ENCODE peak calls at places on chromosome 22, in seven cellular contexts. One of them, this sample, is unnamed.
A peak's percentile ranks its signal among the peaks of the same experiment; 100 is the strongest.

GRCh38 chr22:39236321-39237275 is 8.2 kb downstream of the PDGFB start:
- ATAC-seq in aorta: no peak
- ATAC-seq in right cardiac atrium: peak; percentile 24
- ATAC-seq in heart right ventricle: peak; percentile 65
- ATAC-seq in CD8-positive, alpha-beta T cell: peak; percentile 30
- ATAC-seq in gastrocnemius medialis: peak; percentile 57
- ATAC-seq in CD4-positive, CD25-positive, alpha-beta regulatory T cell: no peak
- ATAC-seq in this sample: no peak

GRCh38 chr22:33864723-33865130 is 55.5 kb downstream of the LARGE1 start:
- ATAC-seq in aorta: no peak
- ATAC-seq in right cardiac atrium: peak; percentile 73
- ATAC-seq in heart right ventricle: peak; percentile 88
- ATAC-seq in CD8-positive, alpha-beta T cell: no peak
- ATAC-seq in gastrocnemius medialis: peak; percentile 79
- ATAC-seq in CD4-positive, CD25-positive, alpha-beta regulatory T cell: no peak
- ATAC-seq in this sample: no peak

GRCh38 chr22:39360674-39361413 is 11.1 kb downstream of the SYNGR1 start:
- ATAC-seq in aorta: no peak
- ATAC-seq in right cardiac atrium: no peak
- ATAC-seq in heart right ventricle: no peak
- ATAC-seq in CD8-positive, alpha-beta T cell: no peak
- ATAC-seq in gastrocnemius medialis: no peak
- ATAC-seq in CD4-positive, CD25-positive, alpha-beta regulatory T cell: no peak
- ATAC-seq in this sample: no peak

GRCh38 chr22:25235547-25236290 is 16.3 kb downstream of the CRYBB2 start:
- ATAC-seq in aorta: peak; percentile 65
- ATAC-seq in right cardiac atrium: peak; percentile 95
- ATAC-seq in heart right ventricle: peak; percentile 94
- ATAC-seq in CD8-positive, alpha-beta T cell: peak; percentile 65
- ATAC-seq in gastrocnemius medialis: peak; percentile 78
- ATAC-seq in CD4-positive, CD25-positive, alpha-beta regulatory T cell: peak; percentile 44
- ATAC-seq in this sample: peak; percentile 66

GRCh38 chr22:35601743-35602633 is 15.1 kb downstream of the MB start:
- ATAC-seq in aorta: no peak
- ATAC-seq in right cardiac atrium: peak; percentile 41
- ATAC-seq in heart right ventricle: no peak
- ATAC-seq in CD8-positive, alpha-beta T cell: no peak
- ATAC-seq in gastrocnemius medialis: peak; percentile 68
- ATAC-seq in CD4-positive, CD25-positive, alpha-beta regulatory T cell: peak; percentile 39
- ATAC-seq in this sample: peak; percentile 62

GRCh38 chr22:37079668-37080171 is 28.2 kb downstream of the KCTD17 start:
- ATAC-seq in aorta: no peak
- ATAC-seq in right cardiac atrium: no peak
- ATAC-seq in heart right ventricle: peak; percentile 38
- ATAC-seq in CD8-positive, alpha-beta T cell: peak; percentile 83
- ATAC-seq in gastrocnemius medialis: no peak
- ATAC-seq in CD4-positive, CD25-positive, alpha-beta regulatory T cell: peak; percentile 87
- ATAC-seq in this sample: no peak

GRCh38 chr22:38244106-38244505 is 28.7 kb downstream of the TMEM184B start:
- ATAC-seq in aorta: no peak
- ATAC-seq in right cardiac atrium: no peak
- ATAC-seq in heart right ventricle: no peak
- ATAC-seq in CD8-positive, alpha-beta T cell: no peak
- ATAC-seq in gastrocnemius medialis: no peak
- ATAC-seq in CD4-positive, CD25-positive, alpha-beta regulatory T cell: no peak
- ATAC-seq in this sample: no peak

GRCh38 chr22:17945851-17946690 is 78.3 kb downstream of the MICAL3 start:
- ATAC-seq in aorta: no peak
- ATAC-seq in right cardiac atrium: no peak
- ATAC-seq in heart right ventricle: no peak
- ATAC-seq in CD8-positive, alpha-beta T cell: no peak
- ATAC-seq in gastrocnemius medialis: no peak
- ATAC-seq in CD4-positive, CD25-positive, alpha-beta regulatory T cell: peak; percentile 24
- ATAC-seq in this sample: no peak

GRCh38 chr22:47278655-47279054 is 516.2 kb downstream of the TBC1D22A start:
- ATAC-seq in aorta: no peak
- ATAC-seq in right cardiac atrium: peak; percentile 63
- ATAC-seq in heart right ventricle: peak; percentile 68
- ATAC-seq in CD8-positive, alpha-beta T cell: no peak
- ATAC-seq in gastrocnemius medialis: no peak
- ATAC-seq in CD4-positive, CD25-positive, alpha-beta regulatory T cell: no peak
- ATAC-seq in this sample: no peak

GRCh38 chr22:46584081-46584903 is 35.9 kb upstream of the GRAMD4 start:
- ATAC-seq in aorta: no peak
- ATAC-seq in right cardiac atrium: no peak
- ATAC-seq in heart right ventricle: no peak
- ATAC-seq in CD8-positive, alpha-beta T cell: no peak
- ATAC-seq in gastrocnemius medialis: no peak
- ATAC-seq in CD4-positive, CD25-positive, alpha-beta regulatory T cell: no peak
- ATAC-seq in this sample: no peak

GRCh38 chr22:36397081-36397766 is 9.5 kb upstream of the MYH9 start:
- ATAC-seq in aorta: no peak
- ATAC-seq in right cardiac atrium: peak; percentile 31
- ATAC-seq in heart right ventricle: no peak
- ATAC-seq in CD8-positive, alpha-beta T cell: no peak
- ATAC-seq in gastrocnemius medialis: no peak
- ATAC-seq in CD4-positive, CD25-positive, alpha-beta regulatory T cell: no peak
- ATAC-seq in this sample: peak; percentile 55

GRCh38 chr22:38316340-38317236 is 645 bp downstream of the CSNK1E start:
- ATAC-seq in aorta: peak; percentile 70
- ATAC-seq in right cardiac atrium: peak; percentile 48
- ATAC-seq in heart right ventricle: peak; percentile 53
- ATAC-seq in CD8-positive, alpha-beta T cell: peak; percentile 54
- ATAC-seq in gastrocnemius medialis: peak; percentile 66
- ATAC-seq in CD4-positive, CD25-positive, alpha-beta regulatory T cell: peak; percentile 47
- ATAC-seq in this sample: peak; percentile 76

GRCh38 chr22:41976961-41977566 is 7.8 kb downstream of the SEPTIN3 start:
- ATAC-seq in aorta: no peak
- ATAC-seq in right cardiac atrium: no peak
- ATAC-seq in heart right ventricle: no peak
- ATAC-seq in CD8-positive, alpha-beta T cell: peak; percentile 53
- ATAC-seq in gastrocnemius medialis: no peak
- ATAC-seq in CD4-positive, CD25-positive, alpha-beta regulatory T cell: peak; percentile 45
- ATAC-seq in this sample: no peak

GRCh38 chr22:37843746-37844089 is 416 bp downstream of the ANKRD54 start:
- ATAC-seq in aorta: peak; percentile 51
- ATAC-seq in right cardiac atrium: peak; percentile 41
- ATAC-seq in heart right ventricle: no peak
- ATAC-seq in CD8-positive, alpha-beta T cell: peak; percentile 25
- ATAC-seq in gastrocnemius medialis: peak; percentile 44
- ATAC-seq in CD4-positive, CD25-positive, alpha-beta regulatory T cell: peak; percentile 22
- ATAC-seq in this sample: peak; percentile 46

GRCh38 chr22:48477031-48477721 is 1350.5 kb downstream of the BRD1 start:
- ATAC-seq in aorta: peak; percentile 54
- ATAC-seq in right cardiac atrium: peak; percentile 61
- ATAC-seq in heart right ventricle: peak; percentile 94
- ATAC-seq in CD8-positive, alpha-beta T cell: no peak
- ATAC-seq in gastrocnemius medialis: no peak
- ATAC-seq in CD4-positive, CD25-positive, alpha-beta regulatory T cell: no peak
- ATAC-seq in this sample: no peak

GRCh38 chr22:48478124-48478523 is 1349.5 kb downstream of the BRD1 start:
- ATAC-seq in aorta: no peak
- ATAC-seq in right cardiac atrium: no peak
- ATAC-seq in heart right ventricle: no peak
- ATAC-seq in CD8-positive, alpha-beta T cell: no peak
- ATAC-seq in gastrocnemius medialis: no peak
- ATAC-seq in CD4-positive, CD25-positive, alpha-beta regulatory T cell: no peak
- ATAC-seq in this sample: no peak

GRCh38 chr22:48475661-48476345 is 1351.9 kb downstream of the BRD1 start:
- ATAC-seq in aorta: no peak
- ATAC-seq in right cardiac atrium: no peak
- ATAC-seq in heart right ventricle: peak; percentile 49
- ATAC-seq in CD8-positive, alpha-beta T cell: no peak
- ATAC-seq in gastrocnemius medialis: no peak
- ATAC-seq in CD4-positive, CD25-positive, alpha-beta regulatory T cell: no peak
- ATAC-seq in this sample: no peak

GRCh38 chr22:48476599-48476998 is 1351.1 kb downstream of the BRD1 start:
- ATAC-seq in aorta: no peak
- ATAC-seq in right cardiac atrium: no peak
- ATAC-seq in heart right ventricle: no peak
- ATAC-seq in CD8-positive, alpha-beta T cell: no peak
- ATAC-seq in gastrocnemius medialis: no peak
- ATAC-seq in CD4-positive, CD25-positive, alpha-beta regulatory T cell: no peak
- ATAC-seq in this sample: no peak

DNA sequence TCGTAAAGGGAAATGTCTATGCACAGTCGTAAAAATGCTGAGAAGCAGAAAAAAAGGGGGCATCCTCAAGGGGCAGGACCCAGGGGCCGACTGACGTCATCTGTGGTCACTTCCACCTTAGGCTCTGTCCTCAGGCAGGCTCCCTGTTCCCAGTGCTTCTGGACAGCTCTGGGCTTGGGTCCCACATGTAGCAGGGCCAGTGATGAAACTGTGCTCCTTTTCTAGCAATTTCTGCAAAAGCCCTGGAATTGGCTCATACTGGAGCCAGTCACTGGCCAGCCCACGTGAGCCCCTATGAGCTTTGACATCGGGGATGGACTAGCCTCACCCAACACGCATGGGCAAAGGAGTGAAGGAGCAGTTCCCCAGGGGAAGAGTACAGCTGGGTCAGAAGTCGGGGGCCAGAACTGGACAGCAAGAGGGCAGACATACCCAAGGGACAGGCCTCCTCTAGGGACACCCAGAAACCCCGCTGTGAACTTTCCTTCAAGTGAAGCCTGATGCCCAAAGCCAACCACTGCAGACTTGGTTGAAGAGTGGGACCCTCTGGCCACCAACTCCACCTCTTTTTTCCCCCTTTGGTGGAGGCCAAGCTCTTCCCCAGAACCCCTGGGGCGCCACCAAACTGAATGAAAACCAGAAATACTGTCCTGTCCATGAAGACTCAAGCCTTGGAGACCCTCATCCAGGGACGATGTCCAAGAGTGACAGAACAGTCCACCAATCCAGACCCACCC is 1349.0 kb downstream of the BRD1 start:
- ATAC-seq in aorta: no peak
- ATAC-seq in right cardiac atrium: no peak
- ATAC-seq in heart right ventricle: no peak
- ATAC-seq in CD8-positive, alpha-beta T cell: no peak
- ATAC-seq in gastrocnemius medialis: no peak
- ATAC-seq in CD4-positive, CD25-positive, alpha-beta regulatory T cell: no peak
- ATAC-seq in this sample: no peak
- H3K4me1 ChIP-seq in aorta: no peaks in the 10 kb centered on the region
- H3K4me1 ChIP-seq in right cardiac atrium: no peaks in the 10 kb centered on the region
- H3K4me1 ChIP-seq in heart right ventricle: no peaks in the 10 kb centered on the region
- H3K4me1 ChIP-seq in CD8-positive, alpha-beta T cell: no peaks in the 10 kb centered on the region
- H3K4me1 ChIP-seq in gastrocnemius medialis: no peaks in the 10 kb centered on the region
- H3K4me1 ChIP-seq in CD4-positive, CD25-positive, alpha-beta regulatory T cell: no peaks in the 10 kb centered on the region
- H3K4me1 ChIP-seq in this sample: no peaks in the 10 kb centered on the region

DNA sequence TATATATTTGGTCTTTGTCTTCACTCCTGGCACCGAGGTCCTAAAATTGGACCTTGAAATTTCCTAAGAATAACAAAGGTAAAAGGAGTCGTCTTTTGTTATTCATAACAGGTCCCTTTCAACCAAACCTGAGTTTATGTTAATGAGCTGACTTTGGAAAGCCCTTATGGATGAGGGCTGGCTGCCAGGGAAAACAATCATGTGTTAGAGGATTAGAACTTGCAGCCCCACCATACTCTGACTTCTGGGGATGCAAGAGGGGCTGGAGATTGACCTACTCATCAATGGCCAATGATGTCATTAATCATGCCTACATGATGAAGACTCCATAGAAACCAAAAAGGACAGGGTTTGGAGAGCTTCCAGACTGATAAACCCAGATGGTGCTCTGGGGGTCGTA is 118.9 kb downstream of the MRTFA start:
- ATAC-seq in aorta: no peak
- ATAC-seq in right cardiac atrium: no peak
- ATAC-seq in heart right ventricle: no peak
- ATAC-seq in CD8-positive, alpha-beta T cell: no peak
- ATAC-seq in gastrocnemius medialis: no peak
- ATAC-seq in CD4-positive, CD25-positive, alpha-beta regulatory T cell: no peak
- ATAC-seq in this sample: no peak
- H3K27ac ChIP-seq in aorta: no peak overlapping the region
- H3K27ac ChIP-seq in right cardiac atrium: no peak overlapping the region
- H3K27ac ChIP-seq in heart right ventricle: no peak overlapping the region
- H3K27ac ChIP-seq in CD8-positive, alpha-beta T cell: no peak overlapping the region
- H3K27ac ChIP-seq in gastrocnemius medialis: no peak overlapping the region
- H3K27ac ChIP-seq in CD4-positive, CD25-positive, alpha-beta regulatory T cell: no peak overlapping the region
- H3K27ac ChIP-seq in this sample: no peak overlapping the region

DNA sequence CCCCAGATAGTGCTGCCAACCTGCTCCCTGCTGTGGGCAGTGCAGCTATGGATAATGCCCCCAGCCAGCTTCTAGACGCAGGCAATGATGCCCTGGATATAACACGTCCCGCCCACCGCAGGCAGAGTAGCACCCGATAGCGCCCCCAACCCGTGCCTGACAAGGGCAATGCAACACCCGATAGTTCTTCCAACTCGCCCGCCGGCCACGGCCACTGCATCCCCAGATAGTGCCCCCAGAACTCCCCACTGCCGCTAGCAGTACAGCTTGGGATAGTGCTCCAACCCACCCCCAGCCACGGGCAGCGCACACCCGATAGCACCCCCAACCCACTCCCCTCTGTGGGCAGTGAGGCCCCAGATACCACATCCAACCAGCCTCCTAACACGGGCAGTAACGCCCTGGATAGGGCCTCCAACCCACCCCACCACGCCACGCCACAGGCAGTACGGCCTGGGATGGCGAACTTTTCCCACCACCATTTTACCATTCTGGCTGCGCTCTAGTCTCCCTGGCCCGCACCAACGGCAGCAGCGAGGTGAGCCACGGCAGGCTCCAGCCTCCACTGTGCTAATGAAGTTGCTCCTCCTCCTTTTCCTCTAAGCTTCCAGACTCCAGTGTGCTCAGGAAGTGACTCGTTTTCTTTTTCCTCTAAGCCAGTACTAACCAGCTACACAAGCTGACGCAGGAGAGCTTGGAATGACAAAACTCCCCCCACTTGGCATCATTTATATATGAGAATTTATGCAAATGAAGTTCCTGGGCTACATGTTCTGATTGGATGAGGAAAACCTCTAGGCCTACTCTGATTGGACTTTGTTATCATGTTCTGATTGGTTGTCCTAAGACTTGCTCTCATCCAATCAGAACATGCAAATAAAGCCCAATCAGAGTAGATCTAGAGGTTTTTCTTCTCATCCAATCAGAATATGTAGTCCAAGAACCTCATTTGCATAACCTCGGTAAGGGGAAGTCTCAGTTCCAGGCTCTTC is 3.0 kb upstream of the RFPL3 start:
- ATAC-seq in aorta: peak; percentile 19
- ATAC-seq in right cardiac atrium: peak; percentile 49
- ATAC-seq in heart right ventricle: peak; percentile 56
- ATAC-seq in CD8-positive, alpha-beta T cell: no peak
- ATAC-seq in gastrocnemius medialis: peak; percentile 51
- ATAC-seq in CD4-positive, CD25-positive, alpha-beta regulatory T cell: no peak
- ATAC-seq in this sample: peak; percentile 70
- H3K4me3 ChIP-seq in aorta: no peak overlapping the region
- H3K4me3 ChIP-seq in right cardiac atrium: no peak overlapping the region
- H3K4me3 ChIP-seq in heart right ventricle: peak overlapping the region; percentile 27
- H3K4me3 ChIP-seq in CD8-positive, alpha-beta T cell: no peak overlapping the region
- H3K4me3 ChIP-seq in gastrocnemius medialis: no peak overlapping the region
- H3K4me3 ChIP-seq in CD4-positive, CD25-positive, alpha-beta regulatory T cell: no peak overlapping the region
- H3K4me3 ChIP-seq in this sample: no peak overlapping the region

DNA sequence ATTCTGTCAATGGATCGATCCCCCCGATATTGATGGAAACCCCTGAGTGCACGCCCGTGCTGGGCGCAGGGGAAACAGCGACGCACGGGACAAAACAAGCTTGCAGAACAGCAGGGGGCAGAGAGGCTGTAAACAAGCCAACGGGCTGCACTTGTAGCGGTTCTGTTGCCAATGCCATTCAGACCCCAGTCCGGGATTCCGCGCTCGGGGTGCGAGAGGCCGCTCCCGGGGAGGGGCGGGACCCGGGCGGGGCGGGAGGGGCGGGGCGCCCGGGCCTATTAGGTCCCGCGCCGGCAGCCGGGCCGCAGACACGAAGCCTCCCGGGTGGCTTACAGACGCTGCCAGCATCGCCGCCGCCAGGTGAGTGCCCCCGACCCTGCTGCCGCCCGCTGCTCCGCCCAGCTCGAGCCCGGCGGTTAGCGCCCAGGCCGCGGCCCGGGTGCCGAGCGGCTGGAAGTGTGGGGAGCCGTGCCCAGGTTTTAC is at the start of gene BIK:
- ATAC-seq in aorta: peak; percentile 29
- ATAC-seq in right cardiac atrium: peak; percentile 68
- ATAC-seq in heart right ventricle: peak; percentile 42
- ATAC-seq in CD8-positive, alpha-beta T cell: peak; percentile 49
- ATAC-seq in gastrocnemius medialis: no peak
- ATAC-seq in CD4-positive, CD25-positive, alpha-beta regulatory T cell: peak; percentile 47
- ATAC-seq in this sample: peak; percentile 51
- H3K4me1 ChIP-seq in aorta: no peaks in the 10 kb centered on the region
- H3K4me1 ChIP-seq in right cardiac atrium: no peaks in the 10 kb centered on the region
- H3K4me1 ChIP-seq in heart right ventricle: peaks cover 17% of the 10 kb centered on the region
- H3K4me1 ChIP-seq in CD8-positive, alpha-beta T cell: peaks cover 7% of the 10 kb centered on the region
- H3K4me1 ChIP-seq in gastrocnemius medialis: no peaks in the 10 kb centered on the region
- H3K4me1 ChIP-seq in CD4-positive, CD25-positive, alpha-beta regulatory T cell: peaks cover 18% of the 10 kb centered on the region
- H3K4me1 ChIP-seq in this sample: peaks cover 16% of the 10 kb centered on the region